ENCODE peak calls at places on chromosome 12, in ten cellular contexts. One of them, this sample, is unnamed.
A peak's percentile ranks its signal among the peaks of the same experiment; 100 is the strongest.

GRCh38 chr12:125856899-125857298 is 791.7 kb downstream of the AACS start:
- DNase-seq in A673: no peak
- DNase-seq in CD8-positive, alpha-beta T cell: no peak
- DNase-seq in heart left ventricle: no peak
- DNase-seq in PC-3: no peak
- DNase-seq in kidney: no peak
- DNase-seq in left lung: no peak
- DNase-seq in sigmoid colon: no peak
- DNase-seq in prostate gland: no peak
- DNase-seq in thoracic aorta: no peak
- DNase-seq in this sample: no peak

GRCh38 chr12:52496590-52497071 is 3.6 kb upstream of the KRT6A start:
- DNase-seq in CD8-positive, alpha-beta T cell: no peak
- DNase-seq in A673: peak; percentile 32
- DNase-seq in PC-3: peak; percentile 82
- DNase-seq in sigmoid colon: no peak
- DNase-seq in left lung: no peak
- DNase-seq in prostate gland: no peak
- DNase-seq in thoracic aorta: no peak
- DNase-seq in kidney: no peak
- DNase-seq in heart left ventricle: no peak
- DNase-seq in this sample: peak; percentile 84

GRCh38 chr12:53170876-53171724 is 9.4 kb upstream of the ZNF740 start:
- DNase-seq in sigmoid colon: no peak
- DNase-seq in A673: no peak
- DNase-seq in prostate gland: no peak
- DNase-seq in left lung: no peak
- DNase-seq in thoracic aorta: no peak
- DNase-seq in kidney: no peak
- DNase-seq in CD8-positive, alpha-beta T cell: no peak
- DNase-seq in PC-3: no peak
- DNase-seq in heart left ventricle: no peak
- DNase-seq in this sample: no peak

GRCh38 chr12:12327802-12328201 is 22.2 kb downstream of the MANSC1 start:
- DNase-seq in left lung: no peak
- DNase-seq in CD8-positive, alpha-beta T cell: no peak
- DNase-seq in heart left ventricle: no peak
- DNase-seq in kidney: no peak
- DNase-seq in prostate gland: peak; percentile 35
- DNase-seq in thoracic aorta: no peak
- DNase-seq in sigmoid colon: no peak
- DNase-seq in PC-3: peak; percentile 68
- DNase-seq in A673: peak; percentile 86
- DNase-seq in this sample: no peak

GRCh38 chr12:14810953-14811483 is 3.0 kb downstream of the SMCO3 start:
- DNase-seq in CD8-positive, alpha-beta T cell: no peak
- DNase-seq in sigmoid colon: no peak
- DNase-seq in thoracic aorta: no peak
- DNase-seq in left lung: no peak
- DNase-seq in prostate gland: peak; percentile 13
- DNase-seq in kidney: no peak
- DNase-seq in PC-3: peak; percentile 61
- DNase-seq in heart left ventricle: no peak
- DNase-seq in A673: peak; percentile 9
- DNase-seq in this sample: no peak

GRCh38 chr12:99455350-99456037 is 192.1 kb upstream of the GARIN6 start:
- DNase-seq in prostate gland: no peak
- DNase-seq in heart left ventricle: no peak
- DNase-seq in thoracic aorta: no peak
- DNase-seq in CD8-positive, alpha-beta T cell: no peak
- DNase-seq in left lung: no peak
- DNase-seq in sigmoid colon: no peak
- DNase-seq in kidney: peak; percentile 55
- DNase-seq in PC-3: peak; percentile 88
- DNase-seq in A673: peak; percentile 52
- DNase-seq in this sample: peak; percentile 95

GRCh38 chr12:52495385-52495784 is 2.3 kb upstream of the KRT6A start:
- DNase-seq in sigmoid colon: no peak
- DNase-seq in PC-3: peak; percentile 75
- DNase-seq in left lung: no peak
- DNase-seq in thoracic aorta: no peak
- DNase-seq in kidney: no peak
- DNase-seq in prostate gland: no peak
- DNase-seq in A673: peak; percentile 19
- DNase-seq in CD8-positive, alpha-beta T cell: no peak
- DNase-seq in heart left ventricle: no peak
- DNase-seq in this sample: no peak

GRCh38 chr12:31876568-31877424 is 82.4 kb upstream of the RESF1 start:
- DNase-seq in PC-3: no peak
- DNase-seq in kidney: no peak
- DNase-seq in sigmoid colon: no peak
- DNase-seq in A673: peak; percentile 21
- DNase-seq in thoracic aorta: no peak
- DNase-seq in prostate gland: no peak
- DNase-seq in heart left ventricle: peak; percentile 28
- DNase-seq in left lung: no peak
- DNase-seq in CD8-positive, alpha-beta T cell: no peak
- DNase-seq in this sample: no peak

GRCh38 chr12:128111333-128111732 is 155.6 kb upstream of the TMEM132C start:
- DNase-seq in thoracic aorta: no peak
- DNase-seq in PC-3: no peak
- DNase-seq in sigmoid colon: no peak
- DNase-seq in CD8-positive, alpha-beta T cell: no peak
- DNase-seq in left lung: no peak
- DNase-seq in kidney: no peak
- DNase-seq in A673: no peak
- DNase-seq in heart left ventricle: no peak
- DNase-seq in prostate gland: no peak
- DNase-seq in this sample: no peak

GRCh38 chr12:29191267-29191889 is 42.3 kb downstream of the FAR2 start:
- DNase-seq in kidney: no peak
- DNase-seq in thoracic aorta: no peak
- DNase-seq in left lung: no peak
- DNase-seq in sigmoid colon: no peak
- DNase-seq in heart left ventricle: no peak
- DNase-seq in CD8-positive, alpha-beta T cell: no peak
- DNase-seq in PC-3: no peak
- DNase-seq in A673: no peak
- DNase-seq in prostate gland: no peak
- DNase-seq in this sample: no peak

GRCh38 chr12:12704593-12705230 is 8.7 kb upstream of the GPR19 start:
- DNase-seq in heart left ventricle: peak; percentile 61
- DNase-seq in kidney: no peak
- DNase-seq in prostate gland: peak; percentile 75
- DNase-seq in PC-3: peak; percentile 89
- DNase-seq in left lung: no peak
- DNase-seq in A673: peak; percentile 92
- DNase-seq in CD8-positive, alpha-beta T cell: peak; percentile 24
- DNase-seq in thoracic aorta: no peak
- DNase-seq in sigmoid colon: peak; percentile 79
- DNase-seq in this sample: peak; percentile 56

GRCh38 chr12:114443607-114444421 is 37.9 kb upstream of the TBX5 start:
- DNase-seq in sigmoid colon: no peak
- DNase-seq in CD8-positive, alpha-beta T cell: no peak
- DNase-seq in left lung: peak; percentile 73
- DNase-seq in prostate gland: no peak
- DNase-seq in heart left ventricle: no peak
- DNase-seq in A673: no peak
- DNase-seq in thoracic aorta: no peak
- DNase-seq in PC-3: no peak
- DNase-seq in kidney: no peak
- DNase-seq in this sample: no peak
- H3K9me3 ChIP-seq in sigmoid colon: no peaks in the 10 kb centered on the region
- H3K9me3 ChIP-seq in CD8-positive, alpha-beta T cell: no peaks in the 10 kb centered on the region
- H3K9me3 ChIP-seq in left lung: no peaks in the 10 kb centered on the region
- H3K9me3 ChIP-seq in prostate gland: no peaks in the 10 kb centered on the region
- H3K9me3 ChIP-seq in heart left ventricle: no peaks in the 10 kb centered on the region
- H3K9me3 ChIP-seq in A673: no peaks in the 10 kb centered on the region
- H3K9me3 ChIP-seq in thoracic aorta: no peaks in the 10 kb centered on the region
- H3K9me3 ChIP-seq in PC-3: no peaks in the 10 kb centered on the region
- H3K9me3 ChIP-seq in kidney: no peaks in the 10 kb centered on the region
- H3K9me3 ChIP-seq in this sample: no peaks in the 10 kb centered on the region

DNA sequence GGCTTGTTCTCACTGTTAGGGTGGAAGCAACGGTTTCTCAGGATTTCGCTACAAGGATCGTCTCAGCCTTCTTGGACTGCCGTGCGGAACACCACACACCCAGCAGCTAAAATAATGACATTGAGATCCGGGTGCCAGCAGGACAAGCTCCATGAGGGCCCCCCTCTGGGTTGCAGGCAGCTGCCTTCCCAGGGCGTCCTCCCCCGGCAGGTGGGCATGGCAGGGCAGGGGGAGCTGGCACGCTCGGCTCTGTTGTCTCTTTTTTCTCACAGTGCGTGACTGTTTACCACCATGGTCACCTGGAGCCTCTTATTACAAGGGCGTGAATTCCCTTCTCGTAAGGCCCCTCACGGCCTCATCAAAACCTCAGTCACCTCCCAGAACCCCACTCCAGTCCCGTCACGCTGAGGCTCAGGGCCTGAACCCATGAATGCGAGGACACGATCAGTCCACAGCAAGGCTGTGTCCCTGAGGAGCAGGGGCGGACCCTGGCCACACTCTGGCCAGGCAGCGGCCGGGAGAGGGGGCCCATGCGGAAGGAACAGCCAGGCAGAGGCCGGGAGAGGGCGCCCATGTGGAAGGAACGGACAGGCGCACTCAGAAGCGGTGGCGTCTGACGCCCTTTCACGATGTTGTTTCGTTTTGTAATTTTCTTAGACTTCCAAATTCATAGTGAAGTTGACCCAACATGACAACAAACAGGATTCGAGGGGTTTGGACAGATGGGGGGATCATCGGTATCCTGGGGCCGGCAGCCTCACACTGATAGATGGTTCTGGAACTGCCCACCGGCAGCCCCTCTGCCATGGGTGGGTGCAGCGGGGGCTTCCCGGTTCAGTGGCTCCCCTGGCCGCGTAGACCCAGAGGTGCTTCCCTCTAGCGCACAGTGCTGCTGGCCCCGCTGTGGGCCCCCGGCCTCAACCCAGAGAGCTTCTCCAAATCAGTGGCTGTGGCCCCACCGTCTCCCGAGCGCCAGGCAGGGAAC is 10.0 kb downstream of the LRCOL1 start:
- DNase-seq in sigmoid colon: peak; percentile 81
- DNase-seq in heart left ventricle: peak; percentile 62
- DNase-seq in left lung: peak; percentile 85
- DNase-seq in CD8-positive, alpha-beta T cell: peak; percentile 24
- DNase-seq in PC-3: peak; percentile 76
- DNase-seq in prostate gland: peak; percentile 62
- DNase-seq in A673: peak; percentile 71
- DNase-seq in kidney: peak; percentile 92
- DNase-seq in thoracic aorta: no peak
- DNase-seq in this sample: peak; percentile 75
- H3K4me3 ChIP-seq in sigmoid colon: peak overlapping the region; percentile 35
- H3K4me3 ChIP-seq in heart left ventricle: peak overlapping the region; percentile 24
- H3K4me3 ChIP-seq in left lung: peak overlapping the region; percentile 36
- H3K4me3 ChIP-seq in CD8-positive, alpha-beta T cell: peak overlapping the region; percentile 61
- H3K4me3 ChIP-seq in PC-3: peak overlapping the region; percentile 58
- H3K4me3 ChIP-seq in prostate gland: peak overlapping the region; percentile 14
- H3K4me3 ChIP-seq in A673: peak overlapping the region; percentile 41
- H3K4me3 ChIP-seq in kidney: peak overlapping the region; percentile 68
- H3K4me3 ChIP-seq in thoracic aorta: peak overlapping the region; percentile 63
- H3K4me3 ChIP-seq in this sample: peak overlapping the region; percentile 41

DNA sequence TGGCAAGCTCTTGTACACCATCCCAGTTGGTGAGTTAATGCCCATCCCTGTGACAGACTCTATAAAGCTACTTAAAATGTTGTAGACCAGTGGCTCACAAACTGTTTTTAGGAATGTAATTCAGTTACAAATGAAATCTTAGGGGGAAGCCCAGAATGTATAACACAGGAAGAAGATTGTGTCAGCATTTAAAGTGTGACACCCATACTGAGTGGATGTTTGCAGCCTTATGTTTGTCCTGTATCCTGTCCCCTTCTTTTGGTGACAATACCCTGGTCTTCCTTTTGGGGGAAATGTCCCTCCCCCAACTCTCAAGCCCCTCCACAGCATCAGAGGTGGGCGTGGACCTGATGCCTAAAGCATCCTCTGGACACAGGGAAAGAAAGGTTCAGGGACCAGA is 47.6 kb upstream of the FAM222A start:
- DNase-seq in PC-3: no peak
- DNase-seq in A673: no peak
- DNase-seq in CD8-positive, alpha-beta T cell: no peak
- DNase-seq in prostate gland: no peak
- DNase-seq in heart left ventricle: no peak
- DNase-seq in left lung: no peak
- DNase-seq in kidney: peak; percentile 1
- DNase-seq in sigmoid colon: no peak
- DNase-seq in thoracic aorta: no peak
- DNase-seq in this sample: no peak
- H3K9me3 ChIP-seq in PC-3: no peaks in the 10 kb centered on the region
- H3K9me3 ChIP-seq in A673: no peaks in the 10 kb centered on the region
- H3K9me3 ChIP-seq in CD8-positive, alpha-beta T cell: no peaks in the 10 kb centered on the region
- H3K9me3 ChIP-seq in prostate gland: no peaks in the 10 kb centered on the region
- H3K9me3 ChIP-seq in heart left ventricle: no peaks in the 10 kb centered on the region
- H3K9me3 ChIP-seq in left lung: no peaks in the 10 kb centered on the region
- H3K9me3 ChIP-seq in kidney: no peaks in the 10 kb centered on the region
- H3K9me3 ChIP-seq in sigmoid colon: no peaks in the 10 kb centered on the region
- H3K9me3 ChIP-seq in thoracic aorta: no peaks in the 10 kb centered on the region
- H3K9me3 ChIP-seq in this sample: no peaks in the 10 kb centered on the region

DNA sequence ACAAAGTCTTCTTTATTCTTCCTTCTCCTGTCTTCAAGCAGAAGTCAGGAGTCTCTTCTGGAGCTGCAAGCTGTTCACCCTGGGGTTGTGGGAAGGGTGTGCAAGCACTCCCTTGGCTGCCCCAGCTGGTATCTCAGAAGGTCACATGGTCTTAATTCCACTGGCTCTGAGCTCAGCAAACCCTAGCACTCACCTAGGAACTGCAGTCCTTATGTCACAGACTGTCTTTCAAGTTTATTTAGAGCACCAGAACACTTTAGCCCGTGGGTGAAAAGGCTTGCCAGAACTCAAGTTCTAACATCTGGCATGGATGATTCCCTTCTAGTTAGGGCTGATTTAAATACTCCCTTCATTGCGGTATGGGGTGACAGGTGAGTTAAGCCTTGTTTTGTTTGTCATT is 379.0 kb downstream of the CCER1 start:
- DNase-seq in heart left ventricle: no peak
- DNase-seq in PC-3: no peak
- DNase-seq in sigmoid colon: no peak
- DNase-seq in prostate gland: no peak
- DNase-seq in kidney: no peak
- DNase-seq in left lung: no peak
- DNase-seq in thoracic aorta: no peak
- DNase-seq in CD8-positive, alpha-beta T cell: no peak
- DNase-seq in A673: no peak
- DNase-seq in this sample: no peak
- H3K4me3 ChIP-seq in heart left ventricle: no peak overlapping the region
- H3K4me3 ChIP-seq in PC-3: no peak overlapping the region
- H3K4me3 ChIP-seq in sigmoid colon: no peak overlapping the region
- H3K4me3 ChIP-seq in prostate gland: no peak overlapping the region
- H3K4me3 ChIP-seq in kidney: no peak overlapping the region
- H3K4me3 ChIP-seq in left lung: no peak overlapping the region
- H3K4me3 ChIP-seq in thoracic aorta: no peak overlapping the region
- H3K4me3 ChIP-seq in CD8-positive, alpha-beta T cell: no peak overlapping the region
- H3K4me3 ChIP-seq in A673: no peak overlapping the region
- H3K4me3 ChIP-seq in this sample: no peak overlapping the region